ENCODE peak calls at places on chromosomes 7 and 10, in four cellular contexts. One of them, this sample, is unnamed.
A peak's percentile ranks its signal among the peaks of the same experiment; 100 is the strongest.

GRCh38 chr7:50497968-50498367 is 47.8 kb upstream of the FIGNL1 start:
- DNase-seq in CD4-positive, alpha-beta memory T cell: no peak
- DNase-seq in PC-3: no peak
- DNase-seq in kidney: no peak
- DNase-seq in this sample: peak; percentile 48

GRCh38 chr10:93554760-93555432 is 11.6 kb upstream of the FFAR4 start:
- DNase-seq in kidney: no peak
- DNase-seq in CD4-positive, alpha-beta memory T cell: no peak
- DNase-seq in PC-3: peak; percentile 77
- DNase-seq in this sample: peak; percentile 55

GRCh38 chr7:157633465-157634185 is 296.8 kb downstream of the DNAJB6 start:
- DNase-seq in PC-3: no peak
- DNase-seq in CD4-positive, alpha-beta memory T cell: no peak
- DNase-seq in kidney: no peak
- DNase-seq in this sample: no peak

GRCh38 chr7:30900053-30900452 is 11.6 kb upstream of the AQP1 start:
- DNase-seq in PC-3: no peak
- DNase-seq in kidney: no peak
- DNase-seq in CD4-positive, alpha-beta memory T cell: no peak
- DNase-seq in this sample: no peak

GRCh38 chr7:1942026-1942703 is 272.1 kb downstream of the ELFN1 start:
- DNase-seq in CD4-positive, alpha-beta memory T cell: no peak
- DNase-seq in PC-3: no peak
- DNase-seq in kidney: peak; percentile 57
- DNase-seq in this sample: no peak

GRCh38 chr7:156969972-156970420 is 20.5 kb downstream of the NOM1 start:
- DNase-seq in PC-3: peak; percentile 54
- DNase-seq in CD4-positive, alpha-beta memory T cell: peak; percentile 24
- DNase-seq in kidney: no peak
- DNase-seq in this sample: peak; percentile 85

GRCh38 chr10:85362401-85362800 is 1004.2 kb downstream of the GRID1 start:
- DNase-seq in kidney: no peak
- DNase-seq in PC-3: no peak
- DNase-seq in CD4-positive, alpha-beta memory T cell: no peak
- DNase-seq in this sample: no peak

GRCh38 chr10:95675403-95676116 is 18.2 kb downstream of the TCTN3 start:
- DNase-seq in PC-3: no peak
- DNase-seq in CD4-positive, alpha-beta memory T cell: no peak
- DNase-seq in kidney: no peak
- DNase-seq in this sample: no peak

GRCh38 chr7:128814496-128814895 is 15.7 kb upstream of the FLNC start:
- DNase-seq in PC-3: no peak
- DNase-seq in kidney: no peak
- DNase-seq in CD4-positive, alpha-beta memory T cell: no peak
- DNase-seq in this sample: no peak

GRCh38 chr7:867406-868188 is 8.8 kb upstream of the GET4 start:
- DNase-seq in PC-3: no peak
- DNase-seq in CD4-positive, alpha-beta memory T cell: no peak
- DNase-seq in kidney: peak; percentile 92
- DNase-seq in this sample: peak; percentile 53

GRCh38 chr7:34019431-34019830 is 114.1 kb downstream of the BMPER start:
- DNase-seq in CD4-positive, alpha-beta memory T cell: no peak
- DNase-seq in PC-3: no peak
- DNase-seq in kidney: no peak
- DNase-seq in this sample: no peak

GRCh38 chr7:54349259-54349658 is 192.9 kb upstream of the VSTM2A start:
- DNase-seq in CD4-positive, alpha-beta memory T cell: no peak
- DNase-seq in PC-3: peak; percentile 52
- DNase-seq in kidney: no peak
- DNase-seq in this sample: peak; percentile 90

GRCh38 chr7:14962778-14963177 is 60.2 kb upstream of the DGKB start:
- DNase-seq in CD4-positive, alpha-beta memory T cell: no peak
- DNase-seq in PC-3: no peak
- DNase-seq in kidney: no peak
- DNase-seq in this sample: no peak

GRCh38 chr7:42734568-42734967 is 177.3 kb downstream of the C7orf25 start:
- DNase-seq in PC-3: peak; percentile 24
- DNase-seq in kidney: no peak
- DNase-seq in CD4-positive, alpha-beta memory T cell: no peak
- DNase-seq in this sample: no peak

GRCh38 chr7:154480817-154481216 is 428.6 kb downstream of the DPP6 start:
- DNase-seq in kidney: no peak
- DNase-seq in CD4-positive, alpha-beta memory T cell: no peak
- DNase-seq in PC-3: no peak
- DNase-seq in this sample: no peak

GRCh38 chr10:13809447-13809846 is 222.7 kb downstream of the PRPF18 start:
- DNase-seq in CD4-positive, alpha-beta memory T cell: no peak
- DNase-seq in kidney: no peak
- DNase-seq in PC-3: no peak
- DNase-seq in this sample: no peak

GRCh38 chr7:146112755-146113154 is 3.8 kb upstream of the CNTNAP2 start:
- DNase-seq in PC-3: no peak
- DNase-seq in CD4-positive, alpha-beta memory T cell: no peak
- DNase-seq in kidney: no peak
- DNase-seq in this sample: no peak

GRCh38 chr7:103094102-103094501 is 19.2 kb downstream of the ARMC10 start:
- DNase-seq in kidney: no peak
- DNase-seq in CD4-positive, alpha-beta memory T cell: no peak
- DNase-seq in PC-3: peak; percentile 38
- DNase-seq in this sample: no peak

GRCh38 chr10:102775973-102776669 is 32.4 kb downstream of the WBP1L start:
- DNase-seq in kidney: peak; percentile 89
- DNase-seq in PC-3: no peak
- DNase-seq in CD4-positive, alpha-beta memory T cell: no peak
- DNase-seq in this sample: no peak

GRCh38 chr7:92754756-92755581 is 81.4 kb downstream of the CDK6 start:
- DNase-seq in kidney: no peak
- DNase-seq in CD4-positive, alpha-beta memory T cell: no peak
- DNase-seq in PC-3: no peak
- DNase-seq in this sample: no peak

GRCh38 chr7:10122573-10123100 is 851.0 kb upstream of the PHF14 start:
- DNase-seq in kidney: no peak
- DNase-seq in CD4-positive, alpha-beta memory T cell: no peak
- DNase-seq in PC-3: no peak
- DNase-seq in this sample: no peak

GRCh38 chr7:20581956-20582355 is 33.5 kb upstream of the ABCB5 start:
- DNase-seq in kidney: no peak
- DNase-seq in CD4-positive, alpha-beta memory T cell: no peak
- DNase-seq in PC-3: no peak
- DNase-seq in this sample: no peak

GRCh38 chr7:55570939-55571338 is 1.4 kb downstream of the VOPP1 start:
- DNase-seq in CD4-positive, alpha-beta memory T cell: no peak
- DNase-seq in kidney: no peak
- DNase-seq in PC-3: peak; percentile 85
- DNase-seq in this sample: peak; percentile 74

GRCh38 chr7:123533929-123534382 is 439 bp downstream of the IQUB start:
- DNase-seq in CD4-positive, alpha-beta memory T cell: no peak
- DNase-seq in PC-3: no peak
- DNase-seq in kidney: no peak
- DNase-seq in this sample: no peak

GRCh38 chr7:82221152-82221674 is 222.4 kb downstream of the CACNA2D1 start:
- DNase-seq in CD4-positive, alpha-beta memory T cell: no peak
- DNase-seq in kidney: no peak
- DNase-seq in PC-3: no peak
- DNase-seq in this sample: no peak

GRCh38 chr7:116953372-116953726 is at the start of gene ST7:
- DNase-seq in CD4-positive, alpha-beta memory T cell: peak; percentile 69
- DNase-seq in PC-3: peak; percentile 68
- DNase-seq in kidney: peak; percentile 86
- DNase-seq in this sample: peak; percentile 73

GRCh38 chr10:124172241-124172661 is 78.9 kb upstream of the CHST15 start:
- DNase-seq in kidney: no peak
- DNase-seq in CD4-positive, alpha-beta memory T cell: no peak
- DNase-seq in PC-3: no peak
- DNase-seq in this sample: no peak

DNA sequence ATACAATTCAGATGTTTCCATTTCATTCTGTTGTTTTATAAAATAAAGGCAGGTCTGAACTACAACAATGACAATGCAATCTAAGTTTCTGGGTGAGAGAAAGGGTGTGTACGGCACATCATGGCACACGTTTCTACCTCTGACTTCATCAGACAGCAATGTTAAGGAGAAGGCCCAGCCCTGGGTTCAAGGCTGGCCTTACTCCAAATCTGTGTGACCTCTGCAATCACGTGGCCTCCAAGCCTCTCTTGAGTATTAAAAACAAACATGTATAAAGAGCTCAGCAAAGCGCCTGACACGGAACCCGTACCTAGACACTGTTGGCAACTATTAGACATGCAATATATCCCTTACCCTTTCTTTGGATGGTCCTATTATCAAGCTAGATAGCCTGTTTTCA is 114.1 kb downstream of the LARP4B start:
- DNase-seq in kidney: no peak
- DNase-seq in CD4-positive, alpha-beta memory T cell: no peak
- DNase-seq in PC-3: no peak
- DNase-seq in this sample: no peak
- H3K36me3 ChIP-seq in kidney: peaks cover 82% of the 10 kb centered on the region
- H3K36me3 ChIP-seq in CD4-positive, alpha-beta memory T cell: peaks cover 74% of the 10 kb centered on the region
- H3K36me3 ChIP-seq in PC-3: no peaks in the 10 kb centered on the region
- H3K36me3 ChIP-seq in this sample: peaks cover 36% of the 10 kb centered on the region

GRCh38 chr10:8927705-8928104 is 873.2 kb downstream of the GATA3 start:
- DNase-seq in PC-3: no peak
- DNase-seq in kidney: no peak
- DNase-seq in CD4-positive, alpha-beta memory T cell: no peak
- DNase-seq in this sample: peak; percentile 60
- H3K36me3 ChIP-seq in PC-3: no peaks in the 10 kb centered on the region
- H3K36me3 ChIP-seq in kidney: no peaks in the 10 kb centered on the region
- H3K36me3 ChIP-seq in CD4-positive, alpha-beta memory T cell: no peaks in the 10 kb centered on the region
- H3K36me3 ChIP-seq in this sample: no peaks in the 10 kb centered on the region

GRCh38 chr7:149214020-149214720 is 18.8 kb downstream of the ZNF282 start:
- DNase-seq in PC-3: no peak
- DNase-seq in CD4-positive, alpha-beta memory T cell: no peak
- DNase-seq in kidney: no peak
- DNase-seq in this sample: no peak

GRCh38 chr7:149218469-149219420 is 20.7 kb upstream of the ZNF212 start:
- DNase-seq in PC-3: no peak
- DNase-seq in CD4-positive, alpha-beta memory T cell: no peak
- DNase-seq in kidney: no peak
- DNase-seq in this sample: no peak

GRCh38 chr7:149220534-149220933 is 18.9 kb upstream of the ZNF212 start:
- DNase-seq in CD4-positive, alpha-beta memory T cell: no peak
- DNase-seq in PC-3: peak; percentile 53
- DNase-seq in kidney: no peak
- DNase-seq in this sample: peak; percentile 45

GRCh38 chr7:149216402-149216801 is 21.1 kb downstream of the ZNF282 start:
- DNase-seq in CD4-positive, alpha-beta memory T cell: no peak
- DNase-seq in PC-3: no peak
- DNase-seq in kidney: no peak
- DNase-seq in this sample: no peak

DNA sequence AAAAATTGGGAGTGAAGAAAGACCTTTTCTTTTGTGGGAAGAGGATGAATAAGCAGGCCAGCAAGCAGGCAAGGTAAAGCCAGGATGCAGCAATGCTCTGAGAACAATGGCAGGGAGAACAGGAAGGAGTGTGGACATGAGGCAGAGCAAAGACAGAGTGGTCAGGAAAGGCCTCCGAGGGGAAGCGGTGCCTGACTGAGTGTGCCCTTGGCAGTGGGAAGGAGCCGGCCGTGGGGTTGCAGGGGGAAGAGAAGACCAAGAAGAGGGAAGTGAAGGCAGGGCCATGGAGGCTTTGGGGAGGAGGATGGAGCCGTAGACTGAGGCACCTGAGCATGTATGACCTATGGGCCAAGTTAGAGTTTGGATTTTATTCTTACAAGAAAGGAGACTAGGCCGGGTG is 21.9 kb upstream of the ZNF212 start:
- DNase-seq in kidney: no peak
- DNase-seq in CD4-positive, alpha-beta memory T cell: no peak
- DNase-seq in PC-3: no peak
- DNase-seq in this sample: no peak
- H3K36me3 ChIP-seq in kidney: peaks cover 45% of the 10 kb centered on the region
- H3K36me3 ChIP-seq in CD4-positive, alpha-beta memory T cell: peaks cover 42% of the 10 kb centered on the region
- H3K36me3 ChIP-seq in PC-3: peaks cover 40% of the 10 kb centered on the region
- H3K36me3 ChIP-seq in this sample: peaks cover 36% of the 10 kb centered on the region

GRCh38 chr7:46099091-46099490 is 178.0 kb upstream of the IGFBP3 start:
- DNase-seq in kidney: no peak
- DNase-seq in PC-3: no peak
- DNase-seq in CD4-positive, alpha-beta memory T cell: no peak
- DNase-seq in this sample: no peak

DNA sequence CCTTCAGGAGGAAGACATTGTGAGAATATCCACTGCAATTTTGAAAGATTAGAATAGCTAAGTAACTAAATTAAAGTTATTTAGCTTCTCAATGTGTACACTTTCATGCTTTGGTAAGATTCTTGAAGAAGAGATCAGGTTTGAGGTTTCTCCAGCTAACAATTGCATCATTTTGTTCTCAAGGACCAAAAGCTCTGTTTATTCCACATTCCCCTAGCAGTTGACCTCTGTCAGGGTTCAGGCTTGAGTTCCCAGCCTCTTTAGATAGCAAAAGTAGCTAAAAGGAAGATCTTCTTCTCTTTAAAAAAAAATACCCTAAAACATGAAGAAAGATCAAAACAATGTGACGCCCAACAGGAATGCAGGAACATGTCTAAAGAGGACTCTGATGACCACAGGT is 179.4 kb upstream of the IGFBP3 start:
- DNase-seq in kidney: no peak
- DNase-seq in CD4-positive, alpha-beta memory T cell: no peak
- DNase-seq in PC-3: no peak
- DNase-seq in this sample: no peak
- H3K36me3 ChIP-seq in kidney: no peaks in the 10 kb centered on the region
- H3K36me3 ChIP-seq in CD4-positive, alpha-beta memory T cell: no peaks in the 10 kb centered on the region
- H3K36me3 ChIP-seq in PC-3: no peaks in the 10 kb centered on the region
- H3K36me3 ChIP-seq in this sample: no peaks in the 10 kb centered on the region

GRCh38 chr7:73532224-73532623 is 10.1 kb upstream of the BAZ1B start:
- DNase-seq in kidney: no peak
- DNase-seq in CD4-positive, alpha-beta memory T cell: no peak
- DNase-seq in PC-3: no peak
- DNase-seq in this sample: no peak

GRCh38 chr7:73530800-73531199 is 8.7 kb upstream of the BAZ1B start:
- DNase-seq in kidney: no peak
- DNase-seq in PC-3: no peak
- DNase-seq in CD4-positive, alpha-beta memory T cell: no peak
- DNase-seq in this sample: no peak

GRCh38 chr7:73526892-73527821 is 5.1 kb upstream of the BAZ1B start:
- DNase-seq in CD4-positive, alpha-beta memory T cell: no peak
- DNase-seq in PC-3: no peak
- DNase-seq in kidney: no peak
- DNase-seq in this sample: no peak

GRCh38 chr7:73533742-73534141 is 11.6 kb upstream of the BAZ1B start:
- DNase-seq in PC-3: no peak
- DNase-seq in kidney: no peak
- DNase-seq in CD4-positive, alpha-beta memory T cell: no peak
- DNase-seq in this sample: no peak

DNA sequence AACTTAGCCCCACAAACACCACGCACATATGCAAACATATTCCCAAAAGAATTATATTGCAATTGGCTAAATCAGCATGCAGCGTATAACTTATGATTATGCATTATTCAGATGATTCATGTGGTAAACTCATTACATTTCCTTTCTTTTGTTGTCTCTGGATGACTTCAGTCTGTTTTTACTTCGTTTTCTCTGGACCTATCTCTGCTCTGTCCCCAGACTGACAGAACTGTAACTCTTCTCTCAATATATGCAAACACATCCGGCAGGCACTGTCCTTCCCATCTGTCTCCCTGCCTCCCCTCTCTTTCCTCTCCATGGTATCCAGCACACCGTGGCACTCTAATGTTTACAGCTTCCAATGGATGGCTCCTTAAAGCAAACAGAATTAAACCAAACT is 6.1 kb upstream of the BAZ1B start:
- DNase-seq in PC-3: no peak
- DNase-seq in CD4-positive, alpha-beta memory T cell: no peak
- DNase-seq in kidney: no peak
- DNase-seq in this sample: no peak
- H3K36me3 ChIP-seq in PC-3: no peaks in the 10 kb centered on the region
- H3K36me3 ChIP-seq in CD4-positive, alpha-beta memory T cell: no peaks in the 10 kb centered on the region
- H3K36me3 ChIP-seq in kidney: no peaks in the 10 kb centered on the region
- H3K36me3 ChIP-seq in this sample: no peaks in the 10 kb centered on the region

GRCh38 chr10:78038105-78038504 is 4.4 kb downstream of the RPS24 start:
- DNase-seq in PC-3: peak; percentile 74
- DNase-seq in CD4-positive, alpha-beta memory T cell: no peak
- DNase-seq in kidney: no peak
- DNase-seq in this sample: peak; percentile 27
- H3K36me3 ChIP-seq in PC-3: peaks cover 87% of the 10 kb centered on the region
- H3K36me3 ChIP-seq in CD4-positive, alpha-beta memory T cell: peaks cover 67% of the 10 kb centered on the region
- H3K36me3 ChIP-seq in kidney: peaks cover 57% of the 10 kb centered on the region
- H3K36me3 ChIP-seq in this sample: peaks cover 68% of the 10 kb centered on the region

This sample was measured in mammary epithelial cell.